ENCODE peak calls at places on chromosome 1, in four cellular contexts. One of them, this sample, is unnamed.

GRCh38 chr1:172959578-172959977 is 91.2 kb downstream of the TNFSF18 start:
- DNase-seq in HepG2: no peak
- DNase-seq in K562: no peak
- DNase-seq in H1: no peak
- DNase-seq in this sample: no peak

GRCh38 chr1:13700521-13701273 is 709 bp downstream of the PRDM2 start:
- DNase-seq in H1: no peak
- DNase-seq in HepG2: no peak
- DNase-seq in K562: no peak
- DNase-seq in this sample: no peak

GRCh38 chr1:21510113-21510493 is 880 bp downstream of the ALPL start:
- DNase-seq in H1: peak
- DNase-seq in K562: no peak
- DNase-seq in HepG2: no peak
- DNase-seq in this sample: no peak

GRCh38 chr1:59165353-59165752 is 131.5 kb upstream of the FGGY start:
- DNase-seq in H1: no peak
- DNase-seq in K562: no peak
- DNase-seq in HepG2: no peak
- DNase-seq in this sample: no peak

GRCh38 chr1:78587213-78587612 is 33.0 kb upstream of the IFI44L start:
- DNase-seq in HepG2: no peak
- DNase-seq in K562: no peak
- DNase-seq in H1: no peak
- DNase-seq in this sample: no peak

GRCh38 chr1:223331301-223331700 is 32.7 kb downstream of the SUSD4 start:
- DNase-seq in HepG2: no peak
- DNase-seq in H1: no peak
- DNase-seq in K562: no peak
- DNase-seq in this sample: no peak

GRCh38 chr1:159936284-159936904 is 9.0 kb downstream of the IGSF9 start:
- DNase-seq in K562: peak
- DNase-seq in HepG2: peak
- DNase-seq in H1: no peak
- DNase-seq in this sample: no peak

GRCh38 chr1:235597867-235598553 is 51.6 kb downstream of the GNG4 start:
- DNase-seq in K562: peak
- DNase-seq in HepG2: peak
- DNase-seq in H1: no peak
- DNase-seq in this sample: no peak

GRCh38 chr1:211762206-211762605 is 68.4 kb downstream of the LPGAT1 start:
- DNase-seq in H1: no peak
- DNase-seq in HepG2: no peak
- DNase-seq in K562: no peak
- DNase-seq in this sample: no peak

GRCh38 chr1:28592314-28593071 is 428 bp downstream of the RAB42 start:
- DNase-seq in HepG2: no peak
- DNase-seq in H1: no peak
- DNase-seq in K562: peak
- DNase-seq in this sample: no peak

GRCh38 chr1:15417365-15417934 is 7.8 kb downstream of the EFHD2 start:
- DNase-seq in H1: no peak
- DNase-seq in HepG2: no peak
- DNase-seq in K562: peak
- DNase-seq in this sample: no peak

GRCh38 chr1:88736633-88737248 is 52.7 kb downstream of the PKN2 start:
- DNase-seq in HepG2: peak
- DNase-seq in K562: peak
- DNase-seq in H1: peak
- DNase-seq in this sample: no peak

GRCh38 chr1:6427445-6428390 is 3.1 kb downstream of the ESPN start:
- DNase-seq in HepG2: no peak
- DNase-seq in H1: no peak
- DNase-seq in K562: no peak
- DNase-seq in this sample: no peak

GRCh38 chr1:106224426-106224825 is 832.0 kb upstream of the PRMT6 start:
- DNase-seq in K562: no peak
- DNase-seq in HepG2: no peak
- DNase-seq in H1: no peak
- DNase-seq in this sample: no peak

GRCh38 chr1:58548381-58548780 is 1.9 kb upstream of the OMA1 start:
- DNase-seq in H1: no peak
- DNase-seq in HepG2: peak
- DNase-seq in K562: no peak
- DNase-seq in this sample: no peak

GRCh38 chr1:40450491-40451237 is 388 bp downstream of the ZFP69B start:
- DNase-seq in HepG2: peak
- DNase-seq in H1: no peak
- DNase-seq in K562: peak
- DNase-seq in this sample: no peak
- TF ChIP-seq POLR2AphosphoS5 in HepG2: peak
- TF ChIP-seq POLR2AphosphoS5 in H1: no peak
- TF ChIP-seq POLR2AphosphoS5 in K562: peak
- TF ChIP-seq POLR2AphosphoS5 in this sample: no peak

DNA sequence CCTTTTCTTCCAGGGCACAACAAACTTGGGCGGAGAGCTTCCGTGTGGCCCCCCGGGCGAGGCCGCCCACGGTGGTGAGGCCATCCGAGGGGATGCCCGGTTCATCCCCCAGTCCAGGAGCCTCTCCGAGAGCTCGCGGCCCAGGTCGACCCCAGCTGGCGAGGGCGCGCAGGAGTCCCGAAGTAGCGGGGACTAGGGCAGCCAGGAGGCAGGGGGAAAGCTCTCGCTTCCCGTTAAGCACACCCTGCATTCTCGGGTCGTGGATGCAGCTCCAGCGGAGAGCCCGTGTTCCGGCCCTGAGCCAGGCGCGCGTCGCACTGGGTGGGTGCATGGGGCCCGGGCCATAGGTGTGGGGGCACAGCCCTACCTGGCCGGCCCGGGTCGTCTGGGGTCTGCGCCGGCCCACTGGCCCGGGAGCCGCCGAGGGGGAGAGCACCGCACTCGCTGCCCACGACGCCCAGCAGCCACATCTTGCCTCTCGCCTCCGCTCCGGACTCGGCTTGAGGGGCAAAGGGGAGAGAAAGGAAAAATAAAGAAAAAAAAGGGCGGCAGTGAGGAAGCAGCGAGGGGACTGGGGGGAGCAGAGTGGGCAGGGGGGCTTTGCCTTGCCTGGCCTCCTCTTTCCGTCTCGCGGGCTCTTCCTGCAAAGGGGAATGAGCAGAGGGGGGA is 1.8 kb downstream of the RNF220 start:
- DNase-seq in H1: no peak
- DNase-seq in HepG2: no peak
- DNase-seq in K562: no peak
- DNase-seq in this sample: no peak
- TF ChIP-seq EZH2 in H1: no peak
- TF ChIP-seq EZH2 in HepG2: no peak
- TF ChIP-seq EZH2 in K562: no peak
- TF ChIP-seq EZH2 in this sample: no peak

GRCh38 chr1:151056574-151056973 is 2.8 kb downstream of the CDC42SE1 start:
- DNase-seq in K562: no peak
- DNase-seq in HepG2: no peak
- DNase-seq in H1: no peak
- DNase-seq in this sample: no peak
- TF ChIP-seq POLR2AphosphoS5 in K562: peak
- TF ChIP-seq POLR2AphosphoS5 in HepG2: no peak
- TF ChIP-seq POLR2AphosphoS5 in H1: no peak
- TF ChIP-seq POLR2AphosphoS5 in this sample: no peak

GRCh38 chr1:156657161-156657970 is 15.4 kb downstream of the BCAN start:
- DNase-seq in H1: no peak
- DNase-seq in K562: peak
- DNase-seq in HepG2: no peak
- DNase-seq in this sample: no peak
- TF ChIP-seq EZH2 in H1: peak
- TF ChIP-seq EZH2 in K562: no peak
- TF ChIP-seq EZH2 in HepG2: no peak
- TF ChIP-seq EZH2 in this sample: peak